ENCODE peak calls at places on chromosome 1, in ten cellular contexts. P is mucosa of descending colon, L is K562, J is stomach, T is right lobe of liver, Q is dorsolateral prefrontal cortex, I is fibroblast of mammary gland, G is IMR-90, O is brain microvascular endothelial cell, C is Peyer's patch. V is an unnamed sample.

GRCh38 chr1:6350416-6351088 is 43.0 kb downstream of the ACOT7 start:
- DNase-seq in P (peak), L (no peak), J (peak), T (peak), Q (peak), I (no peak), G (no peak), O (no peak), C (no peak), V (no peak)

GRCh38 chr1:97243973-97244560 is 522.5 kb downstream of the PTBP2 start:
- DNase-seq in P (no peak), L (no peak), J (no peak), T (no peak), Q (no peak), I (peak), G (peak), O (no peak), C (no peak), V (peak)

GRCh38 chr1:222347627-222348026 is 200.3 kb downstream of the HHIPL2 start:
- DNase-seq in P (no peak), L (no peak), J (no peak), T (no peak), Q (no peak), I (no peak), G (no peak), O (no peak), C (no peak), V (no peak)

GRCh38 chr1:186239211-186239610 is 135.8 kb downstream of the TPR start:
- DNase-seq in P (no peak), L (no peak), J (no peak), T (no peak), Q (no peak), I (peak), G (no peak), O (no peak), C (no peak), V (peak)

GRCh38 chr1:209530990-209531389 is 52.5 kb upstream of the CAMK1G start:
- DNase-seq in P (no peak), L (no peak), J (peak), T (no peak), Q (no peak), I (peak), G (no peak), O (no peak), C (peak), V (no peak)

GRCh38 chr1:44213222-44214112 is at the start of gene DMAP1:
- DNase-seq in P (peak), L (peak), J (peak), T (peak), Q (peak), I (peak), G (peak), O (peak), C (peak), V (peak)

GRCh38 chr1:18091660-18092446 is 15.7 kb upstream of the IGSF21 start:
- DNase-seq in P (no peak), L (no peak), J (no peak), T (no peak), Q (no peak), I (peak), G (peak), O (peak), C (no peak), V (peak)

GRCh38 chr1:219092206-219092605 is 81.5 kb upstream of the LYPLAL1 start:
- DNase-seq in P (no peak), L (no peak), J (no peak), T (no peak), Q (no peak), I (peak), G (peak), O (no peak), C (no peak), V (peak)

GRCh38 chr1:12757836-12758235 is 11.8 kb downstream of the CFAP107 start:
- DNase-seq in P (no peak), L (no peak), J (no peak), T (no peak), Q (no peak), I (no peak), G (no peak), O (no peak), C (no peak), V (no peak)

GRCh38 chr1:172719694-172720138 is 60.8 kb downstream of the FASLG start:
- DNase-seq in P (no peak), L (peak), J (no peak), T (no peak), Q (no peak), I (peak), G (peak), O (peak), C (no peak), V (peak)

DNA sequence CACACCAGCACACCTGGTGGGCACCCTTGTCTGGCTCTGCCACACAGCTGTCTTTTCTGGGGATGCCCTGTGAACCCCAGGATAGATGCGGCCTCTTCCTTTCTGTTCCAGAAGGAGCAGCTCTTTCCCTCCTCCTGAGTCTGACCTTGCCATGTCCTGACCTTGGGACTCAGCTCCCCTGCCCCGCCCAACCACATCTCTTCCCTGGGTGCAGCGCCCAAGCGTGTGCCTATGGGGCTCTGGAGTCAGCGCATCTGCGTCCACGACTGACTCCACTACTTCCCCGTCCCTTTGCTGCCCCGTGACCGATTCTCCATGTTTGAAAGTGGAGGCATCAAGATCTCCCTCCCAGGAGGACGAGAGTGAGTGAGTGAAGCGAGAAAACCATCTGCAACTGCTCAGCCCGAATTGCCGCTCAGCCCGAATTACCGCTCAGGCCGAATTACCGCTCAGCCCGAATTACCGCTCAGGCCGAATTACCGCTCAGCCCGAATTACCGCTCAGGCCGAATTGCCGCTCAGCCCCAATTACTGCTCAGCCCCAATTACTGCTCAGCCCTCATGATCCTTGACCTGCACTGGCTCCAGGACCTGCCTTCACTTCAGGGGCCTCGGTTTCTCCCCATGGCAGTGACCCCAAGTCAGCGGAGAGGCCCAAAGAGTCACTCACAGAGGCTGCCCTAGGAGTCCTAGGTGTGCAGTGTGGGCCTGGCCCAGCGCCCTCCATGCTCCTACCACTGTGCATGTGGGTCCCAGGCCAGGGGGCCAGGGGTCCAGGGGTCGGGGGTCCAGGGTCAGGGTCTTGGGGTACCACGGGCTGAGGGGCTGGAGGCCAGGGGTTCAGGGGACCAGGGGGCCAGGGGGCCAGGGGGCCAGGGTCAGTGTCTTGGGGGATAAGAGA is 18.6 kb upstream of the TTC34 start:
- DNase-seq in P (no peak), L (no peak), J (no peak), T (no peak), Q (no peak), I (no peak), G (no peak), O (no peak), C (no peak), V (no peak)
- H3K4me3 ChIP-seq in P (no peak), L (no peak), J (no peak), T (no peak), Q (no peak), I (no peak), G (no peak), O (no peak), C (no peak), V (no peak)

GRCh38 chr1:161747789-161748188 is 1.8 kb upstream of the DUSP12 start:
- DNase-seq in P (no peak), L (no peak), J (no peak), T (no peak), Q (no peak), I (no peak), G (no peak), O (no peak), C (no peak), V (no peak)

DNA sequence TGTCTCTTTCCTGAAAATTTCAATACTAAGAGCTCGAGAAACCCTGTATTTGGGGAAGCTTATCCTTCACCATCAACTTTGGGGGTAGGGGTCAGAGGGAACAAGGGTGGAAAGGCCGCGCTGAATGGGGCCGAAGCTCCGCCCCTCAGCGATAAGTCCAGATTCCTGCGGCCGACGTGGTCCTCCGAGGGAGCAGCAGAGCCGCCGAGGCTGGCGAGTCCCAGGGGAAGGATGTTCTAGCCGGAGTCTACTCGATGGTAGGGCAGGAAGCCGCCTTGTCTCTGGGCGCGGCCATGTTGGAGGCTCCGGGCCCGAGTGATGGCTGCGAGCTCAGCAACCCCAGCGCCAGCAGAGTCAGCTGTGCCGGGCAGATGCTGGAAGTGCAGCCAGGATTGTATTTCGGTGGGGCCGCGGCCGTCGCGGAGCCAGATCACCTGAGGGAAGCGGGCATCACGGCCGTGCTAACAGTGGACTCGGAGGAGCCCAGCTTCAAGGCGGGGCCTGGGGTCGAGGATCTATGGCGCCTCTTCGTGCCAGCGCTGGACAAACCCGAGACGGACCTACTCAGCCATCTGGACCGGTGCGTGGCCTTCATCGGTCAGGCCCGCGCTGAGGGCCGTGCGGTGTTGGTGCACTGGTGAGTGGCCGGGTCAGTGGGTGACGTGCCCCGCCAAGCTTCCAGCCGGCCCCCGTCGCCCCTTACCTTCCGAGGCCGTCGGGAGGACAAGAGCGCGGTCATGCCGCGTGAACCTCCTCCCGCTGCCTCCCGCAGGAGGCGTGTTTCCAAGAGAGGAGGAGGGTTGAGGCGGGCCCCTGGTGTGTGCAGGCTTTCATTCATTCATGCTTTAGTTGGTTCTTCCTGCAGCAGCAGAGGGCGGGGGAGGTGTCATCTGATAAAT is at the start of gene DUSP12:
- DNase-seq in P (peak), L (peak), J (peak), T (peak), Q (peak), I (peak), G (peak), O (peak), C (peak), V (peak)
- TF ChIP-seq CTCF in P (no peak), L (peak), J (no peak), T (no peak), Q (peak), I (peak), G (peak), O (peak), C (peak), V (no peak)

GRCh38 chr1:180428782-180429695 is 73.3 kb downstream of the ACBD6 start:
- DNase-seq in P (no peak), L (no peak), J (no peak), T (no peak), Q (no peak), I (no peak), G (no peak), O (no peak), C (no peak), V (no peak)
- H3K4me3 ChIP-seq in P (no peak), L (no peak), J (no peak), T (no peak), Q (no peak), I (no peak), G (no peak), O (no peak), C (no peak), V (no peak)

DNA sequence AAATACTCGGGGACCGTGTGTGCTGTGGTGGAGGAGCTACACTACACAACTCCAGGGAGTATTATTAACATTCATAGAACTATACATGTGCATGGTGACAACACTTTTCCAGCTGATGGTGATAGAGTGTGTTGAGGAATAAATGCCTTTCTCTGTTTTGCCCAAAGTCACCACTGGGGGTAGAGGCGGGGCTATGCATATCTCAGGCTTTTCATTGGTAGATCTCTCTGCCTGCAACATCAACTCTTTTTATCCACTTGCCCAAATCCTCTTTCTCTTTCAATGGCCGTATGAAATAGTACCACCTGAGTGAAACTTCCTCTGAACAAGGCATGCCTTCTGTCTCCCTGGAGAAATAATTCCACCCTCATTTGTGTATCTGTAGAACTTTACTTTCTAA is 107.0 kb upstream of the C8B start:
- DNase-seq in P (no peak), L (peak), J (no peak), T (no peak), Q (no peak), I (peak), G (no peak), O (no peak), C (no peak), V (no peak)
- TF ChIP-seq CTCF in P (no peak), L (peak), J (no peak), T (no peak), Q (peak), I (peak), G (peak), O (peak), C (no peak), V (no peak)

GRCh38 chr1:89844236-89844807 is 23.5 kb downstream of the LRRC8D start:
- DNase-seq in P (no peak), L (no peak), J (no peak), T (no peak), Q (no peak), I (no peak), G (peak), O (no peak), C (no peak), V (no peak)
- H3K4me3 ChIP-seq in P (no peak), L (no peak), J (peak), T (peak), Q (peak), I (peak), G (peak), O (peak), C (peak), V (peak)

DNA sequence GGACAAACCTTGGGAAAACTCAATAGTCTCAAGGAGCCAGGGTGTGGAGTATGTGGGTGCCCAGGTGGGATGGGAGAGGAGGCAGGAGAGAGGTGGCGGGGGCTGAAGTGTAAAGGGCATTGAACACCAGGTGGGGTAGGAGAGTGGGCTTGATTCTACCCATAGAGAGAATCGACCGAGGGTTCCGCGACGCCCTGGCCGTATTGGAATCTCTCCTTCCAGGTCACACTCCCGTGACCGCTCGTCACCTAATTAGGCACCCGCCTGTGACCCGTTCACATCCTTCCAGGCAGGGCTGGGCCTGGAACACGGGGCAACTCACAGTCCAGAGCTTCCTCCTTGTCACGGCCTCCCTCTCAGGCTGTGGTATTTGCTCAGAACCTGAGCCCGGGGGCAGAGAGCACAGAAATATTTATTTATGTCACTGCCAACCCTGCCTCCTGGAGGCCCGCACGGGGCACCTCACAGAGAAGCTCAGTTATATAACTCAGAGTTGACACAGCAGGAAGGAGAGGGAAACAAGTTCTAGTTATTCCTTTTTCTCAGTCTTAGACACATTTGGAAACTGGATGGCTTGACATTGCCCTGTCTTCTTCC is 12.0 kb downstream of the NCMAP start:
- DNase-seq in P (peak), L (no peak), J (peak), T (peak), Q (no peak), I (no peak), G (no peak), O (no peak), C (peak), V (no peak)
- TF ChIP-seq CTCF in P (no peak), L (peak), J (no peak), T (peak), Q (no peak), I (no peak), G (no peak), O (no peak), C (peak), V (no peak)

GRCh38 chr1:245459621-245460020 is 304.8 kb downstream of the KIF26B start:
- DNase-seq in P (no peak), L (no peak), J (no peak), T (no peak), Q (no peak), I (no peak), G (no peak), O (no peak), C (no peak), V (no peak)
- H3K4me3 ChIP-seq in P (no peak), L (no peak), J (no peak), T (no peak), Q (no peak), I (no peak), G (no peak), O (no peak), C (no peak), V (no peak)